ENCODE peak calls at places on chromosomes 6 and 20, in four cellular contexts. H is HepG2, U is GM12878, V is K562. C is an unnamed sample.

GRCh38 chr6:159062564-159062945 is 17.8 kb upstream of the TAGAP start:
- DNase-seq in U (no peak), V (no peak), H (no peak), C (no peak)

GRCh38 chr20:41697861-41698559 is 79.8 kb upstream of the CHD6 start:
- DNase-seq in U (no peak), H (peak; percentile 52), V (peak; percentile 45), C (peak; percentile 31)

GRCh38 chr20:13331536-13331935 is 110.5 kb downstream of the ISM1 start:
- DNase-seq in V (no peak), U (no peak), H (peak; percentile 66), C (no peak)

GRCh38 chr6:157732007-157732406 is 91.0 kb upstream of the SNX9 start:
- DNase-seq in H (no peak), U (no peak), V (no peak), C (no peak)

GRCh38 chr6:149967591-149967990 is 3.8 kb downstream of the ULBP1 start:
- DNase-seq in V (no peak), U (no peak), H (no peak), C (no peak)

GRCh38 chr20:1802385-1803215 is 92.6 kb upstream of the SIRPA start:
- DNase-seq in H (peak; percentile 67), U (no peak), V (peak; percentile 9), C (peak; percentile 78)

GRCh38 chr6:25027221-25027916 is 91.6 kb upstream of the RIPOR2 start:
- DNase-seq in U (peak; percentile 60), V (no peak), H (no peak), C (no peak)

GRCh38 chr20:9458075-9458818 is 56.1 kb upstream of the LAMP5 start:
- DNase-seq in V (no peak), H (peak; percentile 59), U (peak; percentile 34), C (peak; percentile 38)

GRCh38 chr6:112040933-112041332 is 13.0 kb upstream of the CCN6 start:
- DNase-seq in H (no peak), V (no peak), U (no peak), C (no peak)

GRCh38 chr20:57699395-57699794 is 10.4 kb downstream of the PMEPA1 start:
- DNase-seq in U (no peak), V (no peak), H (no peak), C (no peak)

GRCh38 chr6:1616556-1617463 is 7.1 kb downstream of the FOXC1 start:
- DNase-seq in H (no peak), U (no peak), V (no peak), C (no peak)

GRCh38 chr6:14317616-14318015 is 200.0 kb downstream of the CD83 start:
- DNase-seq in V (no peak), H (no peak), U (no peak), C (no peak)

GRCh38 chr6:19587238-19587942 is 249.8 kb upstream of the ID4 start:
- DNase-seq in U (no peak), V (no peak), H (no peak), C (no peak)

GRCh38 chr6:47234258-47234933 is 75.3 kb downstream of the TNFRSF21 start:
- DNase-seq in H (no peak), U (no peak), V (no peak), C (no peak)

GRCh38 chr6:16756660-16757270 is 4.5 kb downstream of the ATXN1 start:
- DNase-seq in V (no peak), U (no peak), H (no peak), C (no peak)

GRCh38 chr20:24863356-24863755 is 85.7 kb upstream of the CST7 start:
- DNase-seq in U (no peak), H (no peak), V (no peak), C (no peak)

GRCh38 chr6:127869183-127869582 is 31.7 kb downstream of the THEMIS start:
- DNase-seq in H (no peak), V (no peak), U (no peak), C (no peak)

GRCh38 chr6:17816921-17817611 is 110.3 kb upstream of the NUP153 start:
- DNase-seq in V (no peak), U (no peak), H (peak; percentile 75), C (peak; percentile 51)

GRCh38 chr6:148388477-148388876 is 45.8 kb downstream of the SASH1 start:
- DNase-seq in H (no peak), U (no peak), V (no peak), C (no peak)

GRCh38 chr6:133055527-133055966 is 185.6 kb upstream of the EYA4 start:
- DNase-seq in H (no peak), U (no peak), V (no peak), C (no peak)

GRCh38 chr6:16697437-16698162 is 63.7 kb downstream of the ATXN1 start:
- DNase-seq in H (no peak), V (no peak), U (no peak), C (no peak)

GRCh38 chr20:62377064-62377461 is 9.8 kb upstream of the RPS21 start:
- DNase-seq in V (no peak), H (no peak), U (no peak), C (no peak)

GRCh38 chr6:81451787-81452186 is 300.7 kb downstream of the TENT5A start:
- DNase-seq in V (no peak), H (peak; percentile 69), U (no peak), C (peak; percentile 60)

GRCh38 chr6:35415065-35415880 is 36.9 kb upstream of the FANCE start:
- DNase-seq in V (peak; percentile 69), U (no peak), H (peak; percentile 99), C (peak; percentile 66)

GRCh38 chr6:38625191-38625590 is 14.5 kb downstream of the BTBD9 start:
- DNase-seq in H (no peak), V (no peak), U (no peak), C (no peak)

GRCh38 chr6:15962449-15962764 is 166.5 kb upstream of the MYLIP start:
- DNase-seq in H (no peak), U (no peak), V (no peak), C (no peak)

GRCh38 chr20:14757728-14758127 is 420.3 kb upstream of the FLRT3 start:
- DNase-seq in H (peak; percentile 9), V (no peak), U (no peak), C (no peak)

GRCh38 chr6:151137441-151137984 is 102.3 kb upstream of the AKAP12 start:
- DNase-seq in U (no peak), V (no peak), H (no peak), C (no peak)

GRCh38 chr6:100472674-100473073 is 8.0 kb upstream of the SIM1 start:
- DNase-seq in V (no peak), U (peak; percentile 42), H (no peak), C (peak; percentile 3)

GRCh38 chr20:24136659-24137246 is 148.2 kb upstream of the GGTLC1 start:
- DNase-seq in U (no peak), V (no peak), H (no peak), C (no peak)

GRCh38 chr6:45981046-45981445 is 34.6 kb downstream of the CLIC5 start:
- DNase-seq in H (no peak), U (no peak), V (no peak), C (no peak)

GRCh38 chr6:5956939-5957338 is 49.8 kb downstream of the NRN1 start:
- DNase-seq in H (no peak), V (no peak), U (no peak), C (no peak)

GRCh38 chr6:106369739-106370138 is 9.2 kb downstream of the CRYBG1 start:
- DNase-seq in H (no peak), V (no peak), U (no peak), C (no peak)

GRCh38 chr6:66189915-66190314 is 482.9 kb upstream of the EYS start:
- DNase-seq in V (no peak), H (peak; percentile 8), U (no peak), C (no peak)

GRCh38 chr20:24773751-24774201 is 175.3 kb upstream of the CST7 start:
- DNase-seq in H (no peak), V (no peak), U (peak; percentile 15), C (peak; percentile 69)

GRCh38 chr6:89321571-89321970 is 6.5 kb upstream of the GABRR2 start:
- DNase-seq in U (peak; percentile 28), V (peak; percentile 34), H (peak; percentile 12), C (no peak)

GRCh38 chr20:25739615-25740320 is 43.1 kb upstream of the ZNF337 start:
- DNase-seq in H (no peak), U (no peak), V (no peak), C (no peak)

GRCh38 chr6:160930547-160931377 is 60.8 kb upstream of the MAP3K4 start:
- DNase-seq in U (no peak), V (no peak), H (peak; percentile 30), C (peak; percentile 58)

GRCh38 chr20:43383026-43383795 is 74.5 kb upstream of the SRSF6 start:
- DNase-seq in U (no peak), H (no peak), V (no peak), C (no peak)

DNA sequence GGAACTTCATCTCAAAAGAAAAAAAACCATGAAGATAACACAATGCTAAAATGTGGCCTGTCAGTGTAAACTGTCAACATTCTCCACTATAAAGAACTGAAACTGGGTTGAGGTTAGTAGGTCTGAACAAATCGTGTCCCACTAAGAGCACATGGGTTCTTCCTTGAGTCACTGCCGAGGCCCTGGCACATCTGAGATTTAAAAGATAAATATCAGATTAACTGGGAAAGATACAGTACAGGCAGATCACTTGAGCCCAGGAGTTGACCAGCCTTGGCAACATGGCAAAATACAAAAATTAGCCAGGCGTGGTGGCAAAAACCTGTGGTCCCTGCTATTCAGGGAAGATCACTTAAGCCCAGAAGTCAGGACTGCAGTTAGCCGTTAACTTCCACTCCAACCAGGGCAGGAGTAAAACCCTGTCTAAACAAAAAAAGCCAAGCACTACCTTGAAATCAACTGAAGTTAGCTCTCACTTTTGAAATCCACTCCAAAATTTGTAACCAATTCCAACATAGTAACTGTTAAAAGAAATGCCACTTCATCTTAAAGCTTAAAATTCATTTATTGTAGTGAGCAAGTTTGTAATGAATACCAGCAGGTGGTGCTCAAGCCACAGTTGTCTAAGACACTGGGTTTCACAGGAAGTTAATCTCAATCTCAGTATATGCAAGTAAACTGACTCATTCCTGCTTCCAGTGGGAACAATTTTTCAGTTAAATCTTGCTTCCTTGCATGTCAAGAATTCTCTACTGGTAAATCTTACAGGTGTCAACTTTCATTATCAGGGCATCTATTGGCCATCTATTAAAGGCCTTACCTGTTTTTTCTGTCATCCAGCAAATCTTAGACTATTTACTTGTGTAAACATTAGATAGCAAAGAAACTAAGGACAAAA is 5.4 kb downstream of the EEF1A1 start:
- DNase-seq in U (no peak), V (peak; percentile 27), H (peak; percentile 73), C (peak; percentile 80)
- TF ChIP-seq POLR2AphosphoS2 in U (peak; percentile 62), V (peak; percentile 98), H (peak; percentile 59), C (no peak)

GRCh38 chr6:28355743-28356665 is 6.3 kb downstream of the ZKSCAN3 start:
- DNase-seq in H (peak; percentile 90), U (peak; percentile 55), V (peak; percentile 73), C (peak; percentile 48)
- TF ChIP-seq REST in H (no peak), U (no peak), V (no peak), C (no peak)

GRCh38 chr6:136174510-136174909 is 75.6 kb downstream of the MTFR2 start:
- DNase-seq in V (no peak), U (no peak), H (no peak), C (no peak)
- TF ChIP-seq RAD21 in V (no peak), U (no peak), H (no peak), C (no peak)

GRCh38 chr6:115945306-115945705 is 115.4 kb downstream of the FRK start:
- DNase-seq in H (no peak), U (no peak), V (no peak), C (no peak)
- TF ChIP-seq POLR2AphosphoS2 in H (no peak), U (no peak), V (no peak), C (no peak)